ENCODE peak calls at places on chromosomes 2 and 18, in eight cellular contexts. One of them, this sample, is unnamed.

GRCh38 chr2:45992021-45992745 is 305.0 kb upstream of the EPAS1 start:
- DNase-seq in prostate gland: peak; percentile 87
- DNase-seq in fibroblast of lung: peak; percentile 89
- DNase-seq in cardiac muscle cell: peak; percentile 85
- DNase-seq in uterus: no peak
- DNase-seq in CD8-positive, alpha-beta T cell: no peak
- DNase-seq in psoas muscle: peak; percentile 83
- DNase-seq in HCT116: no peak
- DNase-seq in this sample: no peak

GRCh38 chr2:15748736-15749323 is 157.2 kb downstream of the DDX1 start:
- DNase-seq in prostate gland: no peak
- DNase-seq in fibroblast of lung: no peak
- DNase-seq in cardiac muscle cell: peak; percentile 56
- DNase-seq in uterus: no peak
- DNase-seq in CD8-positive, alpha-beta T cell: no peak
- DNase-seq in psoas muscle: no peak
- DNase-seq in HCT116: peak; percentile 55
- DNase-seq in this sample: no peak

GRCh38 chr2:171248205-171248662 is 87.5 kb upstream of the TLK1 start:
- DNase-seq in prostate gland: no peak
- DNase-seq in fibroblast of lung: no peak
- DNase-seq in cardiac muscle cell: no peak
- DNase-seq in uterus: no peak
- DNase-seq in CD8-positive, alpha-beta T cell: no peak
- DNase-seq in psoas muscle: no peak
- DNase-seq in HCT116: no peak
- DNase-seq in this sample: no peak

GRCh38 chr2:215531284-215531683 is 95.4 kb upstream of the FN1 start:
- DNase-seq in prostate gland: no peak
- DNase-seq in fibroblast of lung: peak; percentile 92
- DNase-seq in cardiac muscle cell: peak; percentile 89
- DNase-seq in uterus: no peak
- DNase-seq in CD8-positive, alpha-beta T cell: no peak
- DNase-seq in psoas muscle: no peak
- DNase-seq in HCT116: no peak
- DNase-seq in this sample: no peak

GRCh38 chr18:45464619-45465018 is 150.7 kb upstream of the SLC14A2 start:
- DNase-seq in prostate gland: no peak
- DNase-seq in fibroblast of lung: no peak
- DNase-seq in cardiac muscle cell: no peak
- DNase-seq in uterus: no peak
- DNase-seq in CD8-positive, alpha-beta T cell: no peak
- DNase-seq in psoas muscle: no peak
- DNase-seq in HCT116: no peak
- DNase-seq in this sample: no peak

GRCh38 chr2:99938250-99938649 is 204.1 kb downstream of the AFF3 start:
- DNase-seq in prostate gland: no peak
- DNase-seq in fibroblast of lung: no peak
- DNase-seq in cardiac muscle cell: no peak
- DNase-seq in uterus: no peak
- DNase-seq in CD8-positive, alpha-beta T cell: no peak
- DNase-seq in psoas muscle: no peak
- DNase-seq in HCT116: no peak
- DNase-seq in this sample: no peak

GRCh38 chr18:25310045-25310444 is 41.9 kb downstream of the ZNF521 start:
- DNase-seq in prostate gland: no peak
- DNase-seq in fibroblast of lung: peak; percentile 83
- DNase-seq in cardiac muscle cell: peak; percentile 59
- DNase-seq in uterus: no peak
- DNase-seq in CD8-positive, alpha-beta T cell: no peak
- DNase-seq in psoas muscle: no peak
- DNase-seq in HCT116: peak; percentile 7
- DNase-seq in this sample: no peak

GRCh38 chr2:206230060-206230890 is 44.2 kb upstream of the ZDBF2 start:
- DNase-seq in prostate gland: no peak
- DNase-seq in fibroblast of lung: peak; percentile 11
- DNase-seq in cardiac muscle cell: peak; percentile 8
- DNase-seq in uterus: no peak
- DNase-seq in CD8-positive, alpha-beta T cell: no peak
- DNase-seq in psoas muscle: no peak
- DNase-seq in HCT116: peak; percentile 12
- DNase-seq in this sample: no peak

GRCh38 chr2:172655838-172656573 is 79.6 kb upstream of the RAPGEF4 start:
- DNase-seq in prostate gland: no peak
- DNase-seq in fibroblast of lung: peak; percentile 15
- DNase-seq in cardiac muscle cell: no peak
- DNase-seq in uterus: no peak
- DNase-seq in CD8-positive, alpha-beta T cell: no peak
- DNase-seq in psoas muscle: no peak
- DNase-seq in HCT116: no peak
- DNase-seq in this sample: no peak

GRCh38 chr18:70044626-70045025 is 97.0 kb upstream of the CD226 start:
- DNase-seq in prostate gland: no peak
- DNase-seq in fibroblast of lung: peak; percentile 99
- DNase-seq in cardiac muscle cell: peak; percentile 94
- DNase-seq in uterus: no peak
- DNase-seq in CD8-positive, alpha-beta T cell: no peak
- DNase-seq in psoas muscle: no peak
- DNase-seq in HCT116: peak; percentile 37
- DNase-seq in this sample: no peak

GRCh38 chr2:173860566-173860965 is 104.6 kb downstream of the SP3 start:
- DNase-seq in prostate gland: no peak
- DNase-seq in fibroblast of lung: no peak
- DNase-seq in cardiac muscle cell: no peak
- DNase-seq in uterus: no peak
- DNase-seq in CD8-positive, alpha-beta T cell: no peak
- DNase-seq in psoas muscle: no peak
- DNase-seq in HCT116: no peak
- DNase-seq in this sample: no peak

GRCh38 chr2:240561325-240561971 is 1.3 kb downstream of the DUSP28 start:
- DNase-seq in prostate gland: peak; percentile 54
- DNase-seq in fibroblast of lung: peak; percentile 72
- DNase-seq in cardiac muscle cell: peak; percentile 66
- DNase-seq in uterus: no peak
- DNase-seq in CD8-positive, alpha-beta T cell: no peak
- DNase-seq in psoas muscle: no peak
- DNase-seq in HCT116: no peak
- DNase-seq in this sample: no peak

GRCh38 chr2:4219121-4219520 is 515.7 kb downstream of the DCDC2C start:
- DNase-seq in prostate gland: no peak
- DNase-seq in fibroblast of lung: no peak
- DNase-seq in cardiac muscle cell: no peak
- DNase-seq in uterus: no peak
- DNase-seq in CD8-positive, alpha-beta T cell: no peak
- DNase-seq in psoas muscle: no peak
- DNase-seq in HCT116: no peak
- DNase-seq in this sample: no peak

GRCh38 chr2:51350100-51350499 is 318.2 kb upstream of the NRXN1 start:
- DNase-seq in prostate gland: no peak
- DNase-seq in fibroblast of lung: peak; percentile 26
- DNase-seq in cardiac muscle cell: peak; percentile 70
- DNase-seq in uterus: no peak
- DNase-seq in CD8-positive, alpha-beta T cell: no peak
- DNase-seq in psoas muscle: no peak
- DNase-seq in HCT116: no peak
- DNase-seq in this sample: no peak

GRCh38 chr2:100895402-100895801 is 75.5 kb downstream of the NPAS2 start:
- DNase-seq in prostate gland: peak; percentile 33
- DNase-seq in fibroblast of lung: no peak
- DNase-seq in cardiac muscle cell: no peak
- DNase-seq in uterus: no peak
- DNase-seq in CD8-positive, alpha-beta T cell: no peak
- DNase-seq in psoas muscle: no peak
- DNase-seq in HCT116: no peak
- DNase-seq in this sample: peak; percentile 90

GRCh38 chr2:19902272-19902730 is 518 bp upstream of the TTC32 start:
- DNase-seq in prostate gland: no peak
- DNase-seq in fibroblast of lung: no peak
- DNase-seq in cardiac muscle cell: no peak
- DNase-seq in uterus: no peak
- DNase-seq in CD8-positive, alpha-beta T cell: no peak
- DNase-seq in psoas muscle: no peak
- DNase-seq in HCT116: no peak
- DNase-seq in this sample: no peak

GRCh38 chr18:8744656-8745055 is 39.3 kb downstream of the MTCL1 start:
- DNase-seq in prostate gland: no peak
- DNase-seq in fibroblast of lung: no peak
- DNase-seq in cardiac muscle cell: no peak
- DNase-seq in uterus: no peak
- DNase-seq in CD8-positive, alpha-beta T cell: peak; percentile 13
- DNase-seq in psoas muscle: no peak
- DNase-seq in HCT116: no peak
- DNase-seq in this sample: no peak

DNA sequence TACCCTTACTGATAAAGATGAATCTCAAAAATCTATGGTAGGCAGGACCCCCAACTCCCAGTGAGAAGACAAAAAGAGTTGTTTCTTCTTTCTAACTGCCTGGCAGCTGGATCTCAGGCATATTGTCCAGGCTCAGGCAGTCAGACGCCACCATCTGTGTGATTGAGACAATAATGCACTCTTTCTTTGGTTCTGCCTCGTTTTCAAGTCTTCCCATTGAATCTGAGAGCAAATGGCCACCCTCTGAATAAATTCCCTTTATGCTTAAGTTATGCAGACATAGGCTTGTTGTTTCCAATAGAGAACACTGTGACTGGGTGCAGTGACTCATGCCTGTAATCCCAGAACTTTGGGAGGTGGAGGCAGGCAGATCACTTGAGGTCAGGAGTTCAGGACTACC is 15.3 kb upstream of the CD207 start:
- DNase-seq in prostate gland: no peak
- DNase-seq in fibroblast of lung: no peak
- DNase-seq in cardiac muscle cell: no peak
- DNase-seq in uterus: no peak
- DNase-seq in CD8-positive, alpha-beta T cell: no peak
- DNase-seq in psoas muscle: no peak
- DNase-seq in HCT116: no peak
- DNase-seq in this sample: no peak
- H3K27ac ChIP-seq in prostate gland: no peak overlapping the region
- H3K27ac ChIP-seq in fibroblast of lung: no peak overlapping the region
- H3K27ac ChIP-seq in cardiac muscle cell: no peak overlapping the region
- H3K27ac ChIP-seq in uterus: no peak overlapping the region
- H3K27ac ChIP-seq in CD8-positive, alpha-beta T cell: no peak overlapping the region
- H3K27ac ChIP-seq in psoas muscle: no peak overlapping the region
- H3K27ac ChIP-seq in HCT116: no peak overlapping the region
- H3K27ac ChIP-seq in this sample: no peak overlapping the region

GRCh38 chr2:84631047-84631446 is 114.7 kb downstream of the DNAH6 start:
- DNase-seq in prostate gland: no peak
- DNase-seq in fibroblast of lung: peak; percentile 63
- DNase-seq in cardiac muscle cell: peak; percentile 59
- DNase-seq in uterus: no peak
- DNase-seq in CD8-positive, alpha-beta T cell: no peak
- DNase-seq in psoas muscle: no peak
- DNase-seq in HCT116: peak; percentile 53
- DNase-seq in this sample: no peak
- TF ChIP-seq CTCF in prostate gland: peak; percentile 32
- TF ChIP-seq CTCF in fibroblast of lung: peak; percentile 72
- TF ChIP-seq CTCF in cardiac muscle cell: peak; percentile 56
- TF ChIP-seq CTCF in uterus: peak; percentile 57
- TF ChIP-seq CTCF in CD8-positive, alpha-beta T cell: peak; percentile 51
- TF ChIP-seq CTCF in psoas muscle: no peak
- TF ChIP-seq CTCF in HCT116: peak; percentile 76
- TF ChIP-seq CTCF in this sample: no peak

GRCh38 chr2:221276601-221277000 is 295.5 kb downstream of the EPHA4 start:
- DNase-seq in prostate gland: no peak
- DNase-seq in fibroblast of lung: peak; percentile 60
- DNase-seq in cardiac muscle cell: no peak
- DNase-seq in uterus: no peak
- DNase-seq in CD8-positive, alpha-beta T cell: no peak
- DNase-seq in psoas muscle: no peak
- DNase-seq in HCT116: no peak
- DNase-seq in this sample: no peak

GRCh38 chr2:221272729-221273128 is 299.4 kb downstream of the EPHA4 start:
- DNase-seq in prostate gland: no peak
- DNase-seq in fibroblast of lung: no peak
- DNase-seq in cardiac muscle cell: no peak
- DNase-seq in uterus: no peak
- DNase-seq in CD8-positive, alpha-beta T cell: no peak
- DNase-seq in psoas muscle: no peak
- DNase-seq in HCT116: no peak
- DNase-seq in this sample: no peak

DNA sequence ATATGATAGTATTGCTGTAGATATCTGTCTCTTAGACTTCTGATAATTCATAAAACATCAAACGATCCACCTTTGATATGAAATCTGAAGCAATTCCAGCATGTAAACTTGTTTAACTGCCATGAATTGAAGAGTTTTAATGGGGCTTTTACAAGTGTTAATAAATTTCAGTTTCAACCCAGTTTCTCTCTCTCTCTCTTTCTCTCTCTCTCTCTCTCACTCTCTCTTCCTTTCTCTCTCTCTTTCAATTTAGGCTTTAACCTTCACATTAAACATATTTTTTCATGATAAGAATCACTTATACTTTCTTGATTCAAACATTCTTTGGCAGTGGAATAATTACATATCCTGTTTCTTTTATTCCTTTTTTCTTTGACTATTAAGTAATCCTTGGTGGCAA is 296.1 kb downstream of the EPHA4 start:
- DNase-seq in prostate gland: no peak
- DNase-seq in fibroblast of lung: no peak
- DNase-seq in cardiac muscle cell: no peak
- DNase-seq in uterus: no peak
- DNase-seq in CD8-positive, alpha-beta T cell: no peak
- DNase-seq in psoas muscle: no peak
- DNase-seq in HCT116: no peak
- DNase-seq in this sample: no peak
- H3K4me3 ChIP-seq in prostate gland: no peak overlapping the region
- H3K4me3 ChIP-seq in fibroblast of lung: no peak overlapping the region
- H3K4me3 ChIP-seq in cardiac muscle cell: no peak overlapping the region
- H3K4me3 ChIP-seq in uterus: no peak overlapping the region
- H3K4me3 ChIP-seq in CD8-positive, alpha-beta T cell: no peak overlapping the region
- H3K4me3 ChIP-seq in psoas muscle: no peak overlapping the region
- H3K4me3 ChIP-seq in HCT116: no peak overlapping the region
- H3K4me3 ChIP-seq in this sample: no peak overlapping the region

GRCh38 chr18:57579928-57580327 is 6.6 kb downstream of the FECH start:
- DNase-seq in prostate gland: no peak
- DNase-seq in fibroblast of lung: no peak
- DNase-seq in cardiac muscle cell: no peak
- DNase-seq in uterus: no peak
- DNase-seq in CD8-positive, alpha-beta T cell: no peak
- DNase-seq in psoas muscle: no peak
- DNase-seq in HCT116: no peak
- DNase-seq in this sample: no peak
- H3K27ac ChIP-seq in prostate gland: no peak overlapping the region
- H3K27ac ChIP-seq in fibroblast of lung: no peak overlapping the region
- H3K27ac ChIP-seq in cardiac muscle cell: no peak overlapping the region
- H3K27ac ChIP-seq in uterus: no peak overlapping the region
- H3K27ac ChIP-seq in CD8-positive, alpha-beta T cell: no peak overlapping the region
- H3K27ac ChIP-seq in psoas muscle: no peak overlapping the region
- H3K27ac ChIP-seq in HCT116: no peak overlapping the region
- H3K27ac ChIP-seq in this sample: no peak overlapping the region

DNA sequence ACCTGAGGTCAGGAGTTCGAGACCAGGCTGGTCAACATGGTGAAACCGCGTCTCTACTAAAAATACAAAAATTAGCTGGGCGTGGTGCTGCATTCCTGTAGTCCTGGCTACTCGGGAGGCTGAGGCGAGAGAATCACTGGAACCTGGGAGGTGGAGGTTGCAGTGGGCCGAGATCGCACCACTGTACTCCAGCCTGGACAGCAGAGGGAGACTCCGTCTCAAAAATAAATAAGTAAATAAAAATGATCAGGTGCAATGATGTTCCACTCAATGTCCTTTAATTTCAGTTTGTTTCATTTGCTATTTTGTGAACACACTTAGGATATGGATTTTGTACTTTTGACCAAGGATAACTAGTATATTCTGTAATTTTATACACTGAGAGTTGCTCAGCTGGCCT is 9.3 kb downstream of the HADHA start:
- DNase-seq in prostate gland: no peak
- DNase-seq in fibroblast of lung: no peak
- DNase-seq in cardiac muscle cell: peak; percentile 13
- DNase-seq in uterus: no peak
- DNase-seq in CD8-positive, alpha-beta T cell: no peak
- DNase-seq in psoas muscle: no peak
- DNase-seq in HCT116: no peak
- DNase-seq in this sample: no peak
- TF ChIP-seq CTCF in prostate gland: peak; percentile 14
- TF ChIP-seq CTCF in fibroblast of lung: peak; percentile 23
- TF ChIP-seq CTCF in cardiac muscle cell: peak; percentile 33
- TF ChIP-seq CTCF in uterus: no peak
- TF ChIP-seq CTCF in CD8-positive, alpha-beta T cell: no peak
- TF ChIP-seq CTCF in psoas muscle: peak; percentile 37
- TF ChIP-seq CTCF in HCT116: peak; percentile 40
- TF ChIP-seq CTCF in this sample: no peak